ENCODE peak calls at places on chromosomes 2 and 18, in eight cellular contexts. C, T, E, U, L, S, I and H are unnamed samples.

GRCh38 chr2:8536686-8537571 is 144.9 kb upstream of the ID2 start:
- DNase-seq in T (no peak), E (no peak), C (no peak), U (no peak), I (no peak), S (no peak), L (peak; percentile 34), H (no peak)

GRCh38 chr2:201436141-201436540 is 15.1 kb downstream of the TRAK2 start:
- DNase-seq in U (no peak), S (no peak), C (no peak), T (no peak), L (no peak), E (no peak), I (no peak), H (no peak)

GRCh38 chr2:54947121-54947520 is 103.1 kb downstream of the RTN4 start:
- DNase-seq in I (no peak), T (no peak), L (no peak), C (no peak), E (no peak), S (no peak), U (no peak), H (no peak)

GRCh38 chr2:229945975-229946374 is 23.7 kb downstream of the FBXO36 start:
- DNase-seq in L (no peak), S (no peak), C (no peak), T (no peak), E (no peak), I (no peak), U (no peak), H (no peak)

GRCh38 chr2:70010222-70011111 is 49.0 kb upstream of the ASPRV1 start:
- DNase-seq in E (peak; percentile 77), U (no peak), T (peak; percentile 21), I (no peak), C (no peak), L (no peak), S (no peak), H (no peak)

GRCh38 chr2:240874715-240875227 is 6.1 kb downstream of the AGXT start:
- DNase-seq in E (no peak), L (no peak), T (no peak), C (no peak), I (no peak), U (no peak), S (no peak), H (no peak)

GRCh38 chr2:66481100-66481549 is 46.2 kb downstream of the MEIS1 start:
- DNase-seq in E (no peak), L (no peak), I (no peak), U (peak; percentile 45), C (no peak), T (peak; percentile 58), S (no peak), H (peak; percentile 15)

GRCh38 chr2:16161085-16161565 is 220.8 kb downstream of the MYCN start:
- DNase-seq in C (no peak), U (no peak), I (no peak), T (no peak), E (no peak), L (no peak), S (no peak), H (no peak)

GRCh38 chr2:172431428-172431827 is 4.0 kb downstream of the ITGA6 start:
- DNase-seq in U (no peak), L (no peak), T (no peak), I (no peak), C (no peak), S (no peak), E (no peak), H (no peak)

GRCh38 chr2:121502781-121503180 is 27.9 kb upstream of the RNU4ATAC start:
- DNase-seq in I (no peak), L (no peak), T (peak; percentile 72), C (no peak), S (no peak), U (no peak), E (no peak), H (no peak)

GRCh38 chr18:26233208-26233607 is 7.0 kb downstream of the TAF4B start:
- DNase-seq in L (no peak), I (no peak), T (no peak), C (no peak), S (no peak), U (no peak), E (no peak), H (peak; percentile 61)

GRCh38 chr2:97699765-97700444 is 13.5 kb upstream of the ZAP70 start:
- DNase-seq in L (no peak), C (peak; percentile 44), T (peak; percentile 83), S (peak; percentile 46), E (peak; percentile 33), U (peak; percentile 73), I (no peak), H (peak; percentile 84)